ENCODE peak calls at places on chromosomes 11 and 22, in seven cellular contexts. J is cardiac muscle cell, X is spleen, O is transverse colon, B is fibroblast of lung, Q is AG10803, K is PC-9. H is an unnamed sample.
A peak's percentile ranks its signal among the peaks of the same experiment; 100 is the strongest.

GRCh38 chr22:45818130-45819085 is 146.8 kb downstream of the ATXN10 start:
- DNase-seq in J (no peak), X (no peak), O (no peak), B (peak; percentile 36), Q (no peak), K (no peak), H (no peak)

GRCh38 chr11:61146413-61146812 is 14.8 kb downstream of the VPS37C start:
- DNase-seq in J (no peak), X (peak; percentile 71), O (no peak), B (no peak), Q (no peak), K (no peak), H (no peak)

GRCh38 chr11:112128483-112129121 is 35.3 kb downstream of the IL18 start:
- DNase-seq in J (peak; percentile 62), X (no peak), O (peak; percentile 90), B (peak; percentile 80), Q (peak; percentile 81), K (peak; percentile 91), H (peak; percentile 87)

GRCh38 chr11:44404736-44405395 is 94.9 kb upstream of the ALX4 start:
- DNase-seq in J (no peak), X (no peak), O (no peak), B (no peak), Q (no peak), K (peak; percentile 28), H (no peak)

GRCh38 chr11:20762980-20763379 is 93.6 kb downstream of the NELL1 start:
- DNase-seq in J (no peak), X (no peak), O (no peak), B (no peak), Q (no peak), K (no peak), H (no peak)

GRCh38 chr22:41919357-41920224 is 4.7 kb upstream of the SHISA8 start:
- DNase-seq in J (peak; percentile 47), X (peak; percentile 95), O (peak; percentile 82), B (peak; percentile 16), Q (peak; percentile 42), K (no peak), H (no peak)

GRCh38 chr11:130131957-130132850 is 27.4 kb upstream of the ST14 start:
- DNase-seq in J (peak; percentile 79), X (no peak), O (peak; percentile 49), B (peak; percentile 41), Q (peak; percentile 66), K (peak; percentile 68), H (peak; percentile 37)

GRCh38 chr11:132024587-132025295 is 654.3 kb downstream of the NTM start:
- DNase-seq in J (peak; percentile 34), X (no peak), O (no peak), B (peak; percentile 92), Q (peak; percentile 68), K (no peak), H (no peak)

GRCh38 chr22:24994070-24994763 is 41.7 kb downstream of the KIAA1671 start:
- DNase-seq in J (no peak), X (no peak), O (peak; percentile 87), B (peak; percentile 68), Q (peak; percentile 46), K (peak; percentile 97), H (no peak)

GRCh38 chr11:118961591-118961990 is 5.5 kb downstream of the UPK2 start:
- DNase-seq in J (no peak), X (peak; percentile 50), O (peak; percentile 33), B (no peak), Q (no peak), K (no peak), H (no peak)

GRCh38 chr11:2215561-2216399 is 44.2 kb upstream of the TH start:
- DNase-seq in J (no peak), X (peak; percentile 63), O (no peak), B (no peak), Q (no peak), K (no peak), H (no peak)

GRCh38 chr11:232783-233565 is 3.2 kb downstream of the SIRT3 start:
- DNase-seq in J (no peak), X (no peak), O (no peak), B (no peak), Q (no peak), K (no peak), H (no peak)

GRCh38 chr22:20579273-20580120 is 72.1 kb downstream of the MED15 start:
- DNase-seq in J (no peak), X (peak; percentile 64), O (no peak), B (no peak), Q (no peak), K (no peak), H (no peak)

GRCh38 chr11:124077266-124077665 is 36.1 kb upstream of the OR10G7 start:
- DNase-seq in J (no peak), X (no peak), O (no peak), B (no peak), Q (no peak), K (no peak), H (no peak)

GRCh38 chr11:18974192-18974591 is 35.0 kb upstream of the MRGPRX1 start:
- DNase-seq in J (no peak), X (no peak), O (no peak), B (no peak), Q (no peak), K (no peak), H (no peak)

GRCh38 chr11:29937526-29937925 is 79.3 kb downstream of the KCNA4 start:
- DNase-seq in J (no peak), X (no peak), O (no peak), B (no peak), Q (no peak), K (no peak), H (no peak)

GRCh38 chr11:104254347-104254746 is 90.4 kb upstream of the PDGFD start:
- DNase-seq in J (peak; percentile 70), X (no peak), O (no peak), B (peak; percentile 49), Q (no peak), K (no peak), H (peak; percentile 7)

GRCh38 chr11:108135845-108136599 is 14.7 kb downstream of the ACAT1 start:
- DNase-seq in J (peak; percentile 46), X (no peak), O (no peak), B (peak; percentile 33), Q (peak; percentile 66), K (peak; percentile 33), H (peak; percentile 26)

GRCh38 chr22:22702159-22702873 is 57.9 kb downstream of the GGTLC2 start:
- DNase-seq in J (no peak), X (no peak), O (peak; percentile 44), B (no peak), Q (no peak), K (no peak), H (no peak)

GRCh38 chr22:36204641-36205032 is 3.0 kb upstream of the APOL4 start:
- DNase-seq in J (no peak), X (no peak), O (peak; percentile 53), B (no peak), Q (no peak), K (no peak), H (no peak)
- TF ChIP-seq CTCF in J (no peak), X (no peak), O (no peak), B (no peak), Q (no peak), K (no peak), H (no peak)

GRCh38 chr22:35834080-35834479 is 116.4 kb downstream of the APOL5 start:
- DNase-seq in J (no peak), X (no peak), O (no peak), B (no peak), Q (no peak), K (no peak), H (no peak)

GRCh38 chr22:35837328-35837727 is 119.7 kb downstream of the APOL5 start:
- DNase-seq in J (no peak), X (no peak), O (no peak), B (no peak), Q (no peak), K (no peak), H (no peak)

GRCh38 chr22:35838849-35839646 is 121.4 kb downstream of the APOL5 start:
- DNase-seq in J (peak; percentile 74), X (no peak), O (peak; percentile 28), B (peak; percentile 68), Q (peak; percentile 77), K (peak; percentile 64), H (no peak)

GRCh38 chr22:35835998-35836691 is 118.5 kb downstream of the APOL5 start:
- DNase-seq in J (peak; percentile 91), X (no peak), O (peak; percentile 38), B (peak; percentile 93), Q (peak; percentile 92), K (peak; percentile 88), H (peak; percentile 93)

GRCh38 chr22:35835267-35835997 is 117.8 kb downstream of the APOL5 start:
- DNase-seq in J (no peak), X (no peak), O (no peak), B (no peak), Q (peak; percentile 51), K (peak; percentile 62), H (no peak)
- H3K4me3 ChIP-seq in J (peak overlapping the region; percentile 90), X (no peak overlapping the region), O (no peak overlapping the region), B (peak overlapping the region; percentile 64), Q (peak overlapping the region; percentile 65), K (peak overlapping the region; percentile 55), H (peak overlapping the region; percentile 64)

GRCh38 chr11:93921695-93922468 is 71.5 kb upstream of the VSTM5 start:
- DNase-seq in J (peak; percentile 81), X (no peak), O (peak; percentile 18), B (peak; percentile 64), Q (peak; percentile 73), K (peak; percentile 63), H (peak; percentile 52)
- TF ChIP-seq CTCF in J (peak; percentile 84), X (no peak), O (peak; percentile 46), B (peak; percentile 80), Q (peak; percentile 90), K (peak; percentile 94), H (peak; percentile 85)

GRCh38 chr11:75507571-75507970 is 18.2 kb downstream of the GDPD5 start:
- DNase-seq in J (no peak), X (no peak), O (no peak), B (no peak), Q (no peak), K (no peak), H (no peak)
- H3K4me3 ChIP-seq in J (no peak overlapping the region), X (no peak overlapping the region), O (no peak overlapping the region), B (no peak overlapping the region), Q (no peak overlapping the region), K (no peak overlapping the region), H (no peak overlapping the region)

DNA sequence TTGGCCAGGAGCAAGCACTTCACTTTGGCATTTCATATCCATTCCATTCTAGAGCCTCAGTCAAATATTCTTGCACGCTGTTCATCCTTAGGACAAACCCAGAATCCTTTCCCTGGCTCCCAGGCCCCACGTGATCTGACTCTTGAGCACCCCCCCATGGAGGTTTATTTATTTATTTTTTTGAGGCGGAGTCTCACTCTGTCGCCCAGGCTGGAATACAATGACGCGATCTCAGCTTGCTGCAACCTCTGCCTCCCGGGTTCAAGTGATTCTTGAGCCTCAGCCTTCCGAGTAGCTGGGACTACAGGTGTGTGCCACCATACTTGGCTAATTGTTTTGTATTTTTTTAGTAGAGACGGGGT is 12.7 kb upstream of the TSGA10IP start:
- DNase-seq in J (peak; percentile 48), X (no peak), O (no peak), B (no peak), Q (peak; percentile 34), K (no peak), H (no peak)
- TF ChIP-seq CTCF in J (no peak), X (no peak), O (no peak), B (no peak), Q (no peak), K (no peak), H (no peak)